ENCODE peak calls at places on chromosomes 4 and X, in nine cellular contexts. E is prostate gland, W is spleen, U is SK-N-SH, Q is GM12878, K is sigmoid colon, Y is breast epithelium, O is suprapubic skin, P is SK-N-MC. B is an unnamed sample.

GRCh38 chr4:8238515-8239053 is 31.0 kb upstream of the HTRA3 start:
- DNase-seq in E (no peak), W (no peak), U (peak; percentile 79), Q (no peak), K (no peak), Y (no peak), O (no peak), P (no peak), B (no peak)

GRCh38 chr4:4990857-4991540 is 28.3 kb downstream of the CYTL1 start:
- DNase-seq in E (no peak), W (no peak), U (peak; percentile 56), Q (no peak), K (peak; percentile 95), Y (no peak), O (peak; percentile 91), P (no peak), B (peak; percentile 84)

GRCh38 chr4:78776031-78776728 is at the start of gene BMP2K:
- DNase-seq in E (peak; percentile 72), W (peak; percentile 97), U (peak; percentile 95), Q (no peak), K (peak; percentile 89), Y (peak; percentile 57), O (peak; percentile 86), P (no peak), B (peak; percentile 81)

GRCh38 chrX:78074088-78074487 is 30.0 kb upstream of the PGK1 start:
- DNase-seq in E (no peak), W (no peak), U (no peak), Q (no peak), K (no peak), Y (no peak), O (no peak), P (no peak), B (no peak)

GRCh38 chr4:124736526-124736925 is 24.0 kb upstream of the ANKRD50 start:
- DNase-seq in E (no peak), W (no peak), U (no peak), Q (no peak), K (no peak), Y (no peak), O (no peak), P (no peak), B (no peak)

GRCh38 chrX:40402771-40403533 is 177.8 kb upstream of the ATP6AP2 start:
- DNase-seq in E (peak; percentile 14), W (no peak), U (no peak), Q (no peak), K (peak; percentile 84), Y (no peak), O (no peak), P (no peak), B (peak; percentile 50)

GRCh38 chr4:13160906-13161305 is 323.2 kb downstream of the RAB28 start:
- DNase-seq in E (no peak), W (no peak), U (no peak), Q (no peak), K (no peak), Y (no peak), O (no peak), P (no peak), B (no peak)

GRCh38 chr4:98485816-98486355 is 172.5 kb downstream of the TSPAN5 start:
- DNase-seq in E (no peak), W (no peak), U (no peak), Q (no peak), K (no peak), Y (no peak), O (no peak), P (no peak), B (no peak)

GRCh38 chr4:100462206-100462605 is 55.6 kb downstream of the EMCN start:
- DNase-seq in E (no peak), W (no peak), U (no peak), Q (no peak), K (no peak), Y (no peak), O (no peak), P (no peak), B (no peak)

GRCh38 chr4:88526221-88526815 is 2.7 kb upstream of the PYURF start:
- DNase-seq in E (no peak), W (no peak), U (peak; percentile 18), Q (no peak), K (no peak), Y (no peak), O (no peak), P (no peak), B (no peak)

GRCh38 chr4:102869569-102870227 is 906 bp downstream of the CISD2 start:
- DNase-seq in E (no peak), W (no peak), U (no peak), Q (no peak), K (no peak), Y (no peak), O (no peak), P (no peak), B (no peak)

GRCh38 chr4:173269280-173269679 is 64.9 kb downstream of the HMGB2 start:
- DNase-seq in E (no peak), W (no peak), U (peak; percentile 29), Q (no peak), K (no peak), Y (no peak), O (no peak), P (no peak), B (no peak)

GRCh38 chrX:152037183-152037582 is 62.7 kb upstream of the GABRE start:
- DNase-seq in E (no peak), W (no peak), U (no peak), Q (no peak), K (no peak), Y (no peak), O (no peak), P (no peak), B (no peak)

GRCh38 chr4:27148211-27148895 is 287.7 kb downstream of the STIM2 start:
- DNase-seq in E (no peak), W (no peak), U (no peak), Q (no peak), K (no peak), Y (no peak), O (no peak), P (no peak), B (no peak)

GRCh38 chr4:13359809-13360208 is 124.3 kb downstream of the RAB28 start:
- DNase-seq in E (no peak), W (no peak), U (no peak), Q (no peak), K (no peak), Y (no peak), O (no peak), P (no peak), B (no peak)

GRCh38 chr4:141047228-141047884 is 85.9 kb downstream of the RNF150 start:
- DNase-seq in E (no peak), W (no peak), U (peak; percentile 17), Q (no peak), K (no peak), Y (no peak), O (no peak), P (no peak), B (no peak)

GRCh38 chrX:47502591-47503222 is 19.7 kb upstream of the ZNF41 start:
- DNase-seq in E (no peak), W (no peak), U (no peak), Q (no peak), K (no peak), Y (no peak), O (no peak), P (no peak), B (no peak)

GRCh38 chr4:169238445-169238844 is 32.3 kb downstream of the SH3RF1 start:
- DNase-seq in E (no peak), W (no peak), U (no peak), Q (no peak), K (no peak), Y (no peak), O (no peak), P (no peak), B (no peak)

GRCh38 chr4:72513227-72513626 is 55.8 kb downstream of the ADAMTS3 start:
- DNase-seq in E (no peak), W (no peak), U (no peak), Q (no peak), K (no peak), Y (no peak), O (no peak), P (no peak), B (no peak)

GRCh38 chrX:38220024-38220935 is at the start of gene SRPX:
- DNase-seq in E (peak; percentile 6), W (peak; percentile 63), U (peak; percentile 53), Q (no peak), K (peak; percentile 72), Y (no peak), O (peak; percentile 64), P (no peak), B (peak; percentile 75)
- TF ChIP-seq POLR2AphosphoS5 in E (no peak), W (no peak), U (no peak), Q (no peak), K (no peak), Y (no peak), O (no peak), P (no peak), B (no peak)

GRCh38 chr4:76688737-76689078 is 209.2 kb downstream of the SOWAHB start:
- DNase-seq in E (peak; percentile 24), W (no peak), U (peak; percentile 45), Q (no peak), K (no peak), Y (no peak), O (no peak), P (no peak), B (no peak)
- TF ChIP-seq POLR2AphosphoS5 in E (no peak), W (no peak), U (no peak), Q (no peak), K (no peak), Y (no peak), O (no peak), P (no peak), B (no peak)

GRCh38 chr4:139825523-139826014 is 159.9 kb downstream of the MGST2 start:
- DNase-seq in E (no peak), W (no peak), U (peak; percentile 63), Q (no peak), K (no peak), Y (no peak), O (no peak), P (no peak), B (no peak)
- TF ChIP-seq POLR2AphosphoS5 in E (no peak), W (no peak), U (no peak), Q (no peak), K (no peak), Y (no peak), O (no peak), P (no peak), B (no peak)

GRCh38 chr4:43822621-43823020 is 626.0 kb downstream of the KCTD8 start:
- DNase-seq in E (no peak), W (no peak), U (no peak), Q (no peak), K (no peak), Y (no peak), O (no peak), P (no peak), B (no peak)
- TF ChIP-seq POLR2AphosphoS5 in E (no peak), W (no peak), U (no peak), Q (no peak), K (no peak), Y (no peak), O (no peak), P (no peak), B (no peak)